ENCODE peak calls at places on chromosomes 4 and X, in six cellular contexts. One of them, this sample, is unnamed.

GRCh38 chr4:37510626-37511025 is 175.6 kb downstream of the RELL1 start:
- DNase-seq in GM20000: no peak
- DNase-seq in left lung: no peak
- DNase-seq in breast epithelium: no peak
- DNase-seq in lower lobe of right lung: no peak
- DNase-seq in BJ: no peak
- DNase-seq in this sample: no peak

GRCh38 chr4:165865995-165866650 is 6.9 kb upstream of the TLL1 start:
- DNase-seq in GM20000: no peak
- DNase-seq in left lung: no peak
- DNase-seq in breast epithelium: no peak
- DNase-seq in lower lobe of right lung: no peak
- DNase-seq in BJ: no peak
- DNase-seq in this sample: no peak

GRCh38 chr4:80007745-80008149 is 65.3 kb downstream of the ANTXR2 start:
- DNase-seq in GM20000: no peak
- DNase-seq in left lung: no peak
- DNase-seq in breast epithelium: no peak
- DNase-seq in lower lobe of right lung: no peak
- DNase-seq in BJ: no peak
- DNase-seq in this sample: peak

GRCh38 chr4:185275501-185275900 is 66.1 kb downstream of the SNX25 start:
- DNase-seq in GM20000: no peak
- DNase-seq in left lung: no peak
- DNase-seq in breast epithelium: no peak
- DNase-seq in lower lobe of right lung: no peak
- DNase-seq in BJ: no peak
- DNase-seq in this sample: no peak

GRCh38 chrX:70656304-70656703 is 211.7 kb downstream of the DLG3 start:
- DNase-seq in GM20000: no peak
- DNase-seq in left lung: no peak
- DNase-seq in breast epithelium: no peak
- DNase-seq in lower lobe of right lung: no peak
- DNase-seq in BJ: no peak
- DNase-seq in this sample: no peak

GRCh38 chr4:74291468-74291867 is 16.8 kb upstream of the EPGN start:
- DNase-seq in GM20000: no peak
- DNase-seq in left lung: no peak
- DNase-seq in breast epithelium: no peak
- DNase-seq in lower lobe of right lung: no peak
- DNase-seq in BJ: no peak
- DNase-seq in this sample: no peak

GRCh38 chr4:128782076-128782715 is 27.3 kb upstream of the JADE1 start:
- DNase-seq in GM20000: peak
- DNase-seq in left lung: no peak
- DNase-seq in breast epithelium: no peak
- DNase-seq in lower lobe of right lung: no peak
- DNase-seq in BJ: no peak
- DNase-seq in this sample: no peak

GRCh38 chr4:189765271-189765670 is 175.4 kb upstream of the FRG1 start:
- DNase-seq in GM20000: no peak
- DNase-seq in left lung: no peak
- DNase-seq in breast epithelium: no peak
- DNase-seq in lower lobe of right lung: no peak
- DNase-seq in BJ: no peak
- DNase-seq in this sample: no peak

GRCh38 chrX:134761788-134762187 is 103.5 kb upstream of the PLAC1 start:
- DNase-seq in GM20000: peak
- DNase-seq in left lung: no peak
- DNase-seq in breast epithelium: no peak
- DNase-seq in lower lobe of right lung: no peak
- DNase-seq in BJ: no peak
- DNase-seq in this sample: no peak

GRCh38 chr4:77636902-77637301 is 31.3 kb downstream of the CXCL13 start:
- DNase-seq in GM20000: no peak
- DNase-seq in left lung: no peak
- DNase-seq in breast epithelium: no peak
- DNase-seq in lower lobe of right lung: no peak
- DNase-seq in BJ: peak
- DNase-seq in this sample: no peak
- TF ChIP-seq CTCF in GM20000: no peak
- TF ChIP-seq CTCF in left lung: no peak
- TF ChIP-seq CTCF in breast epithelium: no peak
- TF ChIP-seq CTCF in lower lobe of right lung: no peak
- TF ChIP-seq CTCF in BJ: no peak
- TF ChIP-seq CTCF in this sample: no peak

GRCh38 chrX:100368167-100368566 is 41.9 kb downstream of the PCDH19 start:
- DNase-seq in GM20000: peak
- DNase-seq in left lung: no peak
- DNase-seq in breast epithelium: no peak
- DNase-seq in lower lobe of right lung: no peak
- DNase-seq in BJ: no peak
- DNase-seq in this sample: no peak
- TF ChIP-seq CTCF in GM20000: no peak
- TF ChIP-seq CTCF in left lung: no peak
- TF ChIP-seq CTCF in breast epithelium: no peak
- TF ChIP-seq CTCF in lower lobe of right lung: peak
- TF ChIP-seq CTCF in BJ: peak
- TF ChIP-seq CTCF in this sample: peak

GRCh38 chrX:138777230-138777629 is 65.7 kb upstream of the FGF13 start:
- DNase-seq in GM20000: no peak
- DNase-seq in left lung: no peak
- DNase-seq in breast epithelium: no peak
- DNase-seq in lower lobe of right lung: no peak
- DNase-seq in BJ: no peak
- DNase-seq in this sample: no peak

GRCh38 chrX:138771042-138771441 is 59.5 kb upstream of the FGF13 start:
- DNase-seq in GM20000: no peak
- DNase-seq in left lung: no peak
- DNase-seq in breast epithelium: no peak
- DNase-seq in lower lobe of right lung: no peak
- DNase-seq in BJ: no peak
- DNase-seq in this sample: no peak

GRCh38 chrX:138769918-138770317 is 58.4 kb upstream of the FGF13 start:
- DNase-seq in GM20000: no peak
- DNase-seq in left lung: no peak
- DNase-seq in breast epithelium: no peak
- DNase-seq in lower lobe of right lung: no peak
- DNase-seq in BJ: no peak
- DNase-seq in this sample: no peak

DNA sequence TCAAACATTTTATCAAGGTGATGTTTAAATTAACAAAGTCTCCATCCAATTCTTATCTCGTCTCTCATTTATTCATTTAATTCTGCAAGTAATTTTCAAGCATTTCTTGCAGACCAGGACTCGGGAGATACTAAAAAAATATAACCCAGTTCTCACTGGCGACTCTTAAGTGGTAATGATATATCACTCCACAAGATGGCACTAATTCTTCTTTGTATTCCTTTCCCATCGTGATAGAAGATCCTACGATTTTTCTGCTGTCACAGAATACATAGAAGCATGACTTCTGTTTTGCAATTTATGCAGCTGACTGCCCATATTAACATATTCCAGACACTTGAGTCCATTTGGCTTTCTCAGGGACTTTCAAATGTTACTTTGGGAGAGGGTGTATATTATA is 64.0 kb upstream of the FGF13 start:
- DNase-seq in GM20000: peak
- DNase-seq in left lung: no peak
- DNase-seq in breast epithelium: no peak
- DNase-seq in lower lobe of right lung: no peak
- DNase-seq in BJ: no peak
- DNase-seq in this sample: no peak
- TF ChIP-seq CTCF in GM20000: no peak
- TF ChIP-seq CTCF in left lung: peak
- TF ChIP-seq CTCF in breast epithelium: peak
- TF ChIP-seq CTCF in lower lobe of right lung: peak
- TF ChIP-seq CTCF in BJ: peak
- TF ChIP-seq CTCF in this sample: peak

GRCh38 chr4:24002641-24002966 is 112.8 kb upstream of the PPARGC1A start:
- DNase-seq in GM20000: no peak
- DNase-seq in left lung: no peak
- DNase-seq in breast epithelium: no peak
- DNase-seq in lower lobe of right lung: no peak
- DNase-seq in BJ: no peak
- DNase-seq in this sample: no peak

GRCh38 chr4:24001486-24001885 is 111.6 kb upstream of the PPARGC1A start:
- DNase-seq in GM20000: no peak
- DNase-seq in left lung: no peak
- DNase-seq in breast epithelium: no peak
- DNase-seq in lower lobe of right lung: no peak
- DNase-seq in BJ: no peak
- DNase-seq in this sample: no peak

GRCh38 chr4:24003926-24004325 is 114.1 kb upstream of the PPARGC1A start:
- DNase-seq in GM20000: no peak
- DNase-seq in left lung: no peak
- DNase-seq in breast epithelium: no peak
- DNase-seq in lower lobe of right lung: no peak
- DNase-seq in BJ: no peak
- DNase-seq in this sample: no peak

GRCh38 chr4:24001945-24002640 is 112.2 kb upstream of the PPARGC1A start:
- DNase-seq in GM20000: no peak
- DNase-seq in left lung: no peak
- DNase-seq in breast epithelium: no peak
- DNase-seq in lower lobe of right lung: no peak
- DNase-seq in BJ: no peak
- DNase-seq in this sample: no peak

GRCh38 chr4:24003476-24003875 is 113.6 kb upstream of the PPARGC1A start:
- DNase-seq in GM20000: no peak
- DNase-seq in left lung: no peak
- DNase-seq in breast epithelium: no peak
- DNase-seq in lower lobe of right lung: no peak
- DNase-seq in BJ: no peak
- DNase-seq in this sample: no peak
- TF ChIP-seq CTCF in GM20000: no peak
- TF ChIP-seq CTCF in left lung: no peak
- TF ChIP-seq CTCF in breast epithelium: no peak
- TF ChIP-seq CTCF in lower lobe of right lung: no peak
- TF ChIP-seq CTCF in BJ: no peak
- TF ChIP-seq CTCF in this sample: no peak